ENCODE peak calls at places on chromosomes 3 and 15, in five cellular contexts. M is bronchial epithelial cell, H is lower lobe of right lung, O is breast epithelium, E is progenitor cell of endocrine pancreas. Z is an unnamed sample.

GRCh38 chr3:179450321-179450720 is 949 bp downstream of the GNB4 start:
- DNase-seq in O (no peak), M (no peak), E (no peak), H (no peak), Z (no peak)

GRCh38 chr3:66372681-66373350 is 128.0 kb downstream of the LRIG1 start:
- DNase-seq in O (no peak), E (no peak), H (no peak), M (peak; percentile 21), Z (no peak)

GRCh38 chr3:140015741-140016140 is 80.8 kb downstream of the CLSTN2 start:
- DNase-seq in O (no peak), E (no peak), H (no peak), M (no peak), Z (no peak)

GRCh38 chr15:36428102-36428845 is 151.2 kb upstream of the CDIN1 start:
- DNase-seq in H (no peak), O (no peak), E (no peak), M (peak; percentile 96), Z (no peak)

GRCh38 chr3:101940521-101940992 is 91.2 kb downstream of the NFKBIZ start:
- DNase-seq in E (no peak), H (peak; percentile 76), O (no peak), M (peak; percentile 97), Z (no peak)

GRCh38 chr3:42402394-42403100 is 7.9 kb downstream of the LYZL4 start:
- DNase-seq in M (no peak), O (no peak), H (no peak), E (no peak), Z (no peak)

GRCh38 chr3:195384952-195385351 is 57.9 kb downstream of the ACAP2 start:
- DNase-seq in H (no peak), O (no peak), M (no peak), E (no peak), Z (no peak)

GRCh38 chr3:111768571-111769100 is 90.4 kb upstream of the PHLDB2 start:
- DNase-seq in E (no peak), H (no peak), O (no peak), M (peak; percentile 98), Z (no peak)

GRCh38 chr15:74208901-74209559 is 6.4 kb upstream of the STRA6 start:
- DNase-seq in E (no peak), O (no peak), H (no peak), M (peak; percentile 27), Z (no peak)

GRCh38 chr3:36876181-36876936 is 68.5 kb downstream of the TRANK1 start:
- DNase-seq in O (no peak), H (no peak), E (no peak), M (no peak), Z (peak; percentile 91)

GRCh38 chr3:107241217-107241616 is 136.0 kb upstream of the CCDC54 start:
- DNase-seq in E (no peak), O (peak; percentile 61), M (peak; percentile 44), H (peak; percentile 64), Z (peak; percentile 57)

GRCh38 chr3:98038876-98039275 is 3.8 kb upstream of the GABRR3 start:
- DNase-seq in E (no peak), M (no peak), O (no peak), H (no peak), Z (no peak)

GRCh38 chr3:4940985-4941384 is 38.3 kb upstream of the BHLHE40 start:
- DNase-seq in E (no peak), O (no peak), M (no peak), H (no peak), Z (no peak)

GRCh38 chr15:95470997-95471692 is 859.4 kb upstream of the NR2F2 start:
- DNase-seq in M (no peak), O (no peak), E (no peak), H (no peak), Z (no peak)

GRCh38 chr3:72492240-72492639 is 356.0 kb downstream of the SHQ1 start:
- DNase-seq in O (peak; percentile 75), E (no peak), H (no peak), M (peak; percentile 86), Z (no peak)

GRCh38 chr3:194112120-194113106 is 23.5 kb upstream of the HES1 start:
- DNase-seq in O (no peak), M (peak; percentile 98), E (peak; percentile 61), H (no peak), Z (no peak)

GRCh38 chr15:68801572-68802148 is 19.0 kb downstream of the ANP32A start:
- DNase-seq in O (no peak), H (no peak), E (no peak), M (no peak), Z (no peak)

GRCh38 chr15:69591905-69592508 is 139.4 kb downstream of the RPLP1 start:
- DNase-seq in O (no peak), H (no peak), M (peak; percentile 91), E (no peak), Z (no peak)

GRCh38 chr3:147397155-147397888 is 9.0 kb downstream of the ZIC4 start:
- DNase-seq in M (no peak), H (no peak), E (no peak), O (no peak), Z (no peak)

GRCh38 chr3:22729981-22730380 is 473.1 kb upstream of the UBE2E2 start:
- DNase-seq in M (peak; percentile 12), H (no peak), E (no peak), O (no peak), Z (peak; percentile 35)

GRCh38 chr15:75640483-75641175 is 605 bp upstream of the IMP3 start:
- DNase-seq in H (peak; percentile 70), M (peak; percentile 63), O (no peak), E (no peak), Z (peak; percentile 78)
- TF ChIP-seq CTCF in H (no peak), M (peak; percentile 24), O (no peak), E (no peak), Z (peak; percentile 47)

DNA sequence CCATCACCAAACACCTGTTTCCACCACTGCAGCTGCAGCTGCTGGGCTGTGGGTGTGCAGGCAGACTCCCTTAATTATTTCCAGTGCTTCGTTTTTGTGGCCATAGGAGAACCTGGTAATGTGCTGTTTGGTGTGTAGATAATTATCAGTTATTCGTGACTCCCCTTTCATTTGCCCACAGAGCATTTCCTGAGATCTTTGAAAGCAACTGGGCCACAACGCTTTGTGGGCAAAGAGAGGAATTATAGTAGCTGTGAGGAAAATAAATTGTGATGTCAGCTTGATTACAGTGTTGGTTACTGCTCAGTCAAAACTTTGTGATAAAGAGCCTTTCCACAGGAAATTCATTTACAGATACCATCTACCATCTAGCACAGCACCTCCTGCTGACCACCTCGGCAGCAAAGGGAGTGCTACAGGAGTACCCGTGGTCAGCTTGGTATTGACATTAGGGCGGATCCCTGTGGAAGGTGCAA is 193.3 kb upstream of the SLCO3A1 start:
- DNase-seq in H (no peak), M (no peak), O (no peak), E (no peak), Z (no peak)
- TF ChIP-seq CTCF in H (no peak), M (no peak), O (no peak), E (no peak), Z (no peak)

GRCh38 chr3:49098429-49098828 is 4.6 kb upstream of the QRICH1 start:
- DNase-seq in O (no peak), E (no peak), M (peak; percentile 35), H (peak; percentile 36), Z (no peak)

GRCh38 chr3:49098910-49099630 is 5.2 kb upstream of the QRICH1 start:
- DNase-seq in O (no peak), E (no peak), H (peak; percentile 34), M (no peak), Z (no peak)

GRCh38 chr3:49092948-49093852 is 671 bp downstream of the QRICH1 start:
- DNase-seq in M (peak; percentile 77), H (peak; percentile 88), O (peak; percentile 69), E (peak; percentile 63), Z (peak; percentile 74)

GRCh38 chr3:49093853-49094767 is at the start of gene QRICH1:
- DNase-seq in H (peak; percentile 98), O (peak; percentile 97), M (peak; percentile 96), E (peak; percentile 94), Z (peak; percentile 99)
- TF ChIP-seq CTCF in H (peak; percentile 56), O (peak; percentile 36), M (peak; percentile 68), E (peak; percentile 66), Z (peak; percentile 71)

GRCh38 chr3:17544632-17545031 is 197.8 kb downstream of the TBC1D5 start:
- DNase-seq in O (no peak), E (no peak), M (no peak), H (no peak), Z (no peak)
- TF ChIP-seq CTCF in O (no peak), E (no peak), M (no peak), H (no peak), Z (peak; percentile 5)

DNA sequence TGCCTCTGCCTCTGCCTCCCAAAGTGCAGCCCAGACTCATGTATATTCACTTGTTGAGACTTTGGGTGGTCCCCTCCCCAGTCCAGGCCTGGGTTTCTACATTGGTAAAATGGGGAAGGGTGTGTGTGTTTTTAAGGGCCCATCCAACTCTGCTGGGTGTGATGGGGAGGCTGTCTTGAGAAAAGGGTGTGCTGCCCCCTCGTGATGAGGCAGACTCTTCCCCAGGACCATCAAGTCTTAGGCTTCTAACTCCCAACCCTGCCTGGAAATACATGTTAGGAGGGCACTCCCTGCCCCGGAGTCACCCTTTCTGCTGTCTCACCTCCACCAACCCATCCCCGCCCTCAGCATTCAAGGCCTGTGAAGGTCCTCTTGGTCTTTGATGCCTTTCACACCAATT is 4.4 kb upstream of the PTPN23 start:
- DNase-seq in E (no peak), O (no peak), M (no peak), H (no peak), Z (no peak)
- TF ChIP-seq CTCF in E (no peak), O (no peak), M (no peak), H (no peak), Z (no peak)

GRCh38 chr3:62051506-62051905 is 321.8 kb downstream of the FEZF2 start:
- DNase-seq in O (no peak), E (no peak), H (peak; percentile 50), M (peak; percentile 40), Z (no peak)
- TF ChIP-seq CTCF in O (no peak), E (peak; percentile 42), H (no peak), M (peak; percentile 49), Z (peak; percentile 18)

GRCh38 chr3:34886443-34886842 is 752.9 kb upstream of the ARPP21 start:
- DNase-seq in M (peak; percentile 10), E (no peak), O (no peak), H (no peak), Z (no peak)

GRCh38 chr3:34878488-34878887 is 760.8 kb upstream of the ARPP21 start:
- DNase-seq in M (no peak), O (no peak), E (no peak), H (no peak), Z (no peak)

GRCh38 chr3:34881026-34881425 is 758.3 kb upstream of the ARPP21 start:
- DNase-seq in O (no peak), H (no peak), E (no peak), M (no peak), Z (no peak)

GRCh38 chr3:34876997-34877396 is 762.3 kb upstream of the ARPP21 start:
- DNase-seq in O (no peak), H (no peak), M (no peak), E (no peak), Z (no peak)

DNA sequence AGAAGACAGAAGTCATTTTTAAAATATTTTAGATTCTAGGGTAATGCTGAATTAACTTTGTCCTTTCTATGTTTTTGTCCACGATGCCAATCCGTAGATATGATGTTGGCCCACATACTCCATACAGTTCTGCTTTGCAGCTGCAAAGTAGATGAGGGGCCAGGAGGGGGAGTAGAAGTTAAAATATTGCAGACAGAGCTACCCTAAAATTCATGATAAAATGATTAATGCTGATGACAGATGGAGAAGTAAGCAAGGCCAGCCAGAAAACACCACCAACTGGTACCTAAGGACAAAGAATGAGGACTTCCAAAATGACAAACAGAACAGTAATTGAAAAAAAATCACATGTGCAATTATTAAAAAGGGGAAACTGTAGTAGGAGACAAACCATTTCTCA is 756.6 kb upstream of the ARPP21 start:
- DNase-seq in M (peak; percentile 6), H (no peak), E (no peak), O (no peak), Z (no peak)
- TF ChIP-seq CTCF in M (no peak), H (no peak), E (peak; percentile 12), O (no peak), Z (no peak)

Z was measured in MM.1S.